ENCODE peak calls at places on chromosomes 16 and 17, in six cellular contexts. F is HCT116, P is SK-N-SH, X is PC-3, T is GM23248, G is MM.1S. K is an unnamed sample.

GRCh38 chr16:50547340-50547865 is 793 bp upstream of the NKD1 start:
- DNase-seq in T (no peak), G (peak), P (peak), F (peak), X (peak), K (peak)

GRCh38 chr16:83727018-83727417 is 80.8 kb upstream of the HSBP1 start:
- DNase-seq in T (no peak), P (no peak), F (no peak), G (no peak), X (no peak), K (no peak)

GRCh38 chr17:71080937-71081336 is 911.6 kb downstream of the KCNJ2 start:
- DNase-seq in F (no peak), P (no peak), T (no peak), X (no peak), G (no peak), K (no peak)

GRCh38 chr17:77479372-77479781 is 338.6 kb downstream of the SEC14L1 start:
- DNase-seq in P (no peak), X (no peak), F (no peak), G (no peak), T (no peak), K (no peak)

GRCh38 chr17:80991645-80992076 is at the start of gene CHMP6:
- DNase-seq in F (peak), P (peak), X (peak), G (peak), T (peak), K (peak)

GRCh38 chr17:78252701-78253635 is 21.5 kb downstream of the TMEM235 start:
- DNase-seq in T (peak), P (no peak), F (no peak), G (peak), X (no peak), K (no peak)

GRCh38 chr17:17819561-17819995 is 17.2 kb downstream of the SREBF1 start:
- DNase-seq in G (no peak), T (peak), X (peak), P (peak), F (no peak), K (no peak)

GRCh38 chr17:77371117-77371887 is 230.5 kb downstream of the SEC14L1 start:
- DNase-seq in T (peak), P (no peak), F (no peak), X (no peak), G (peak), K (no peak)

GRCh38 chr17:29237476-29238132 is 9.1 kb upstream of the CRYBA1 start:
- DNase-seq in X (no peak), T (peak), F (peak), G (no peak), P (no peak), K (no peak)

GRCh38 chr17:45223541-45224528 is 2.1 kb downstream of the FMNL1 start:
- DNase-seq in G (peak), T (no peak), X (no peak), P (no peak), F (no peak), K (no peak)

GRCh38 chr17:82658331-82658730 is 10.1 kb upstream of the WDR45B start:
- DNase-seq in T (no peak), P (no peak), X (no peak), F (no peak), G (no peak), K (no peak)

GRCh38 chr17:74446551-74447500 is 14.9 kb downstream of the GPRC5C start:
- DNase-seq in F (no peak), T (peak), P (peak), G (no peak), X (no peak), K (no peak)

GRCh38 chr17:61551255-61551742 is 39.7 kb downstream of the NACA2 start:
- DNase-seq in P (peak), X (peak), G (peak), T (peak), F (peak), K (peak)

GRCh38 chr17:82219083-82219482 is 6.4 kb upstream of the CCDC57 start:
- DNase-seq in F (no peak), T (no peak), P (peak), X (no peak), G (no peak), K (no peak)

GRCh38 chr16:22192261-22193133 is 13.6 kb upstream of the EEF2K start:
- DNase-seq in P (no peak), T (peak), X (peak), G (peak), F (no peak), K (peak)

GRCh38 chr17:47804461-47804860 is 17.1 kb downstream of the OSBPL7 start:
- DNase-seq in T (no peak), F (no peak), P (peak), G (no peak), X (no peak), K (no peak)

GRCh38 chr16:51753382-51753781 is 602.3 kb upstream of the SALL1 start:
- DNase-seq in G (no peak), P (no peak), X (no peak), T (no peak), F (no peak), K (no peak)

GRCh38 chr16:79217375-79218011 is 383.0 kb downstream of the MAF start:
- DNase-seq in T (no peak), F (no peak), P (no peak), G (peak), X (no peak), K (no peak)

GRCh38 chr17:82836823-82837357 is 2.9 kb downstream of the ZNF750 start:
- DNase-seq in X (no peak), F (no peak), G (no peak), P (no peak), T (peak), K (peak)

GRCh38 chr17:7442142-7442541 is 2.7 kb upstream of the CHRNB1 start:
- DNase-seq in G (no peak), F (no peak), X (no peak), T (no peak), P (no peak), K (no peak)

GRCh38 chr16:67504190-67505021 is 21.1 kb upstream of the AGRP start:
- DNase-seq in G (peak), P (no peak), F (no peak), X (peak), T (peak), K (no peak)

GRCh38 chr16:11271610-11272009 is 1.8 kb downstream of the PRM3 start:
- DNase-seq in G (no peak), P (no peak), X (no peak), F (no peak), T (no peak), K (no peak)

GRCh38 chr16:11274964-11275363 is 1.3 kb downstream of the PRM2 start:
- DNase-seq in G (no peak), P (no peak), F (no peak), X (no peak), T (no peak), K (no peak)

GRCh38 chr16:11272484-11272883 is 945 bp downstream of the PRM3 start:
- DNase-seq in F (no peak), G (no peak), P (no peak), X (no peak), T (no peak), K (no peak)

GRCh38 chr16:11273721-11274324 is 394 bp upstream of the PRM3 start:
- DNase-seq in G (no peak), F (no peak), T (no peak), P (no peak), X (no peak), K (no peak)

DNA sequence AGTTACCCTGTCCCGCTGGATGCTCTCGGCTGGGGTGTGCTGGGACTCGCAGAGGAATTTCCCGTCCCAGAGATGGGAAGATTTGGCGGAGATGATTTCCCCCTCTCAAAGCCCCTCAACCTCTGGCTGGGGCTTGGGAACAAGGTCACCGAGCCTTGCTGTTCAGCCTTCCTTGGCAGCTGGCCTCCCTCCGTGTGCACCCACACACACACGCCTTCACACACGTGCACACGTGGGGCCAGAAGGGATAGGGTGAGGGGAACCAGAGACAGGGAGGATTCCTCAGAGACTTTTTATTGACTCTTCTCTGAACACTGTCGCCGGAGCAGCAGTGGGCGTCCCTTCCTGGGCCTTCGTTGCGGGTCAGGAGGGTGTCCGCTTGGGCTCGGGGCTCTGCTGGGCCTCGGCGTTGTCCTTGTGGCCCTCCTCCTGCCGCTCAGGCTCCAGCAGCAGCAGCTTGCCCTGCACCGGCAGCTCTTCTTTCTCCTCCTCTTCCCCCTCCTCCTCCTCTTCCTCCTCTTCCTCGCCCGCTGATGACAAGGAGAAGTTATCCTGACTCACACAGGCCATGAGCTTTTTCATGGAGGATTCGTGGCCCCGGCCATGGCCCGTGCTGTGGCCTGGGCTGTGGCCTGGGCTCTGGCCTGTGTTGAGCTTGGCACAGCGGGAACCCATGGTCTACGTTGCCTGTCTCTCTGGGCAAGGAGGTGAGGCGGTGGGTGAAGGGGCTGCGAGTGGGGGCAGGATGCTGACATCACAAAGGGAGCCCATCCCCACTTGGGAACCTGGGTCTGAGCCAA is at the start of gene PRM3:
- DNase-seq in P (no peak), T (no peak), X (no peak), G (no peak), F (no peak), K (no peak)
- H2AFZ ChIP-seq in P (no peak), T (no peak), X (no peak), G (no peak), F (no peak), K (peak)

GRCh38 chr17:39235555-39236221 is 9.9 kb upstream of the STAC2 start:
- DNase-seq in F (peak), G (peak), T (peak), P (peak), X (peak), K (peak)
- TF ChIP-seq EZH2phosphoT487 in F (no peak), G (no peak), T (no peak), P (no peak), X (no peak), K (no peak)

DNA sequence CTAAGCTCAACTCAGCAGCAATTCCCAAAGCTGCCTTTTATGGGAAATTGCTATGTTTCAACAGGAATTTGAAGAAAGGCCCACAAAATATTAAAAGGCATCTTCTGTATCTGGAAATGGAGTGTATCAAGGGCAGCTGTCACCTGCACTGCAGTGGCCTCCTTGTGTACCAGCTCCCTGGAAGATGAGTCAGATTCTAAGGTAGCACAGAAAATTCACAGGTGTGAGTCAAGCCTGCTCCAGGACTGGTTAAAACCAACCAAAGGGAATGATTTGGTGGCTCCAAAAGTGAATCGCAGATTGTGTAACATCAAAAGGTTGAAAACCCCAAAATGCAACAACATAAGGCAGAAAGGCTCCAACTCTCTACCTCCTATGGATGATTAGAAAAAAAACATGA is 296.4 kb downstream of the GRIN2A start:
- DNase-seq in T (no peak), F (no peak), P (no peak), G (no peak), X (no peak), K (no peak)
- H3K9ac ChIP-seq in T (no peak), F (no peak), P (no peak), G (no peak), X (no peak), K (no peak)

GRCh38 chr16:48628359-48628985 is 18.5 kb upstream of the N4BP1 start:
- DNase-seq in F (no peak), T (no peak), X (no peak), P (no peak), G (no peak), K (no peak)
- H2AFZ ChIP-seq in F (no peak), T (no peak), X (no peak), P (no peak), G (no peak), K (no peak)

GRCh38 chr17:14334919-14335318 is 34.0 kb downstream of the HS3ST3B1 start:
- DNase-seq in G (no peak), T (no peak), P (no peak), X (no peak), F (no peak), K (no peak)
- TF ChIP-seq EZH2phosphoT487 in G (no peak), T (no peak), P (no peak), X (no peak), F (no peak), K (no peak)

DNA sequence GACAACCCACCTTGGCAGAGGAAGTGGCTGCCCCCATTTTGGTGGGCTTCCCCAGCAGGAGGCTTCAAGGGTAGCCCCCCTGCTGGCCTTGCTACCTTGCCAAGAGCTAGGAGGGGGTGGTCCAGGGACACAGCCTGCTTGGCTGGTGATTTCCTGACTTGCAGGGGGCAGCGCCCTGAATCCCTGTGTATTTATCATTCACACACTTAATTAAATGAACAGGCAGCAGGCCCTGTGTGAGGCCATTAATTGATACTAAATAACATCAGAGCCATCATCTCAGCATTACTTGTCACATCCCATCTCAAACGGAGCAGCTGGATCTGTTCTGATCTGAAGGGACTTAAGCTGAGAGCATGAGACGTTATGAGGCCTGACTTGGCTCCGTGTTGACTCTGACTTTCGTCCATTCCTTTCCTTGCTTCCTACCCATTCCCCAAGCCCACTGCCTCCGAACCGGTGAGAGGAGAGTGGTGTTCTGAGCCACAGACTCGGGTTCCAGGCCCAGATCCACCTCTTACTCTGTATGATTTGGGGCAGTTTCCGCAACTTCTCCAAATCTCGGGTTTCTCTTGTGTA is 33.6 kb downstream of the CACNA1G start:
- DNase-seq in T (no peak), X (no peak), P (peak), G (no peak), F (no peak), K (no peak)
- H3K9ac ChIP-seq in T (no peak), X (no peak), P (no peak), G (no peak), F (no peak), K (no peak)

GRCh38 chr16:64910351-64910750 is 211.5 kb downstream of the CDH11 start:
- DNase-seq in X (no peak), P (no peak), G (no peak), F (no peak), T (peak), K (peak)
- H2AFZ ChIP-seq in X (no peak), P (peak), G (no peak), F (no peak), T (peak), K (peak)

K was measured in neural progenitor cell.